ENCODE peak calls at places on chromosomes 16 and 17, in five cellular contexts. L is NCI-H226, V is fibroblast of the conjunctiva, D is AG20443, O is T-helper 2 cell. Q is an unnamed sample.
A peak's percentile ranks its signal among the peaks of the same experiment; 100 is the strongest.

GRCh38 chr16:59702531-59702930 is 968.4 kb upstream of the GOT2 start:
- DNase-seq in O (no peak), V (no peak), D (no peak), L (no peak), Q (no peak)

GRCh38 chr17:28230011-28230410 is 89.0 kb upstream of the TMEM97 start:
- DNase-seq in V (no peak), O (no peak), D (peak; percentile 5), L (no peak), Q (no peak)

GRCh38 chr16:67399749-67400704 is 6.7 kb upstream of the TPPP3 start:
- DNase-seq in L (no peak), O (no peak), D (no peak), V (no peak), Q (no peak)

GRCh38 chr16:57826706-57827625 is 24.7 kb upstream of the KIFC3 start:
- DNase-seq in L (no peak), V (no peak), D (no peak), O (no peak), Q (no peak)

GRCh38 chr17:37844158-37844976 is 79.8 kb upstream of the TBC1D3K start:
- DNase-seq in L (peak; percentile 48), D (peak; percentile 90), V (peak; percentile 8), O (peak; percentile 21), Q (no peak)

GRCh38 chr17:30296499-30297038 is 4.8 kb upstream of the BLMH start:
- DNase-seq in L (no peak), D (no peak), O (no peak), V (no peak), Q (no peak)

GRCh38 chr16:85856054-85856453 is 42.9 kb upstream of the IRF8 start:
- DNase-seq in D (no peak), O (no peak), V (no peak), L (no peak), Q (no peak)

GRCh38 chr17:56176101-56176500 is 22.8 kb downstream of the ANKFN1 start:
- DNase-seq in O (no peak), L (peak; percentile 12), D (peak; percentile 35), V (no peak), Q (no peak)

GRCh38 chr16:89945654-89946053 is 2.9 kb upstream of the DEF8 start:
- DNase-seq in L (no peak), V (no peak), O (no peak), D (no peak), Q (no peak)

GRCh38 chr16:8199390-8199789 is 390.9 kb downstream of the TMEM114 start:
- DNase-seq in L (no peak), D (no peak), O (no peak), V (no peak), Q (no peak)

GRCh38 chr16:53100131-53100748 is 45.4 kb downstream of the CHD9 start:
- DNase-seq in V (no peak), L (no peak), D (no peak), O (no peak), Q (no peak)

GRCh38 chr16:89717310-89718197 is 3.1 kb downstream of the VPS9D1 start:
- DNase-seq in V (no peak), O (no peak), D (no peak), L (no peak), Q (no peak)

GRCh38 chr17:47847341-47848197 is 3.4 kb downstream of the SP6 start:
- DNase-seq in V (no peak), L (no peak), D (no peak), O (no peak), Q (no peak)

GRCh38 chr17:61551255-61551742 is 39.7 kb downstream of the NACA2 start:
- DNase-seq in V (peak; percentile 34), O (no peak), L (peak; percentile 8), D (peak; percentile 63), Q (no peak)

GRCh38 chr17:19867654-19868395 is at the start of gene ULK2:
- DNase-seq in V (peak; percentile 21), D (peak; percentile 92), O (peak; percentile 7), L (peak; percentile 64), Q (peak; percentile 84)

GRCh38 chr17:81052199-81052997 is 17.4 kb downstream of the BAIAP2 start:
- DNase-seq in O (no peak), L (no peak), D (no peak), V (no peak), Q (no peak)

GRCh38 chr17:37065486-37066321 is 117.0 kb downstream of the AATF start:
- DNase-seq in L (no peak), V (no peak), O (no peak), D (peak; percentile 5), Q (no peak)

GRCh38 chr16:82040296-82040695 is 5.2 kb downstream of the HSD17B2 start:
- DNase-seq in D (no peak), V (no peak), L (no peak), O (no peak), Q (no peak)

GRCh38 chr17:18205861-18206260 is 19.6 kb upstream of the LLGL1 start:
- DNase-seq in L (no peak), D (no peak), O (no peak), V (no peak), Q (no peak)

Q was measured in type B pancreatic cell.